ENCODE peak calls at places on chromosome 21, in six cellular contexts. One of them, this sample, is unnamed.

GRCh38 chr21:16533692-16534407 is 804.1 kb downstream of the USP25 start:
- DNase-seq in H1: no peak
- DNase-seq in K562: no peak
- DNase-seq in HCT116: no peak
- DNase-seq in HepG2: no peak
- DNase-seq in SK-N-SH: no peak
- DNase-seq in this sample: no peak

GRCh38 chr21:26877015-26877414 is 31.8 kb upstream of the ADAMTS1 start:
- DNase-seq in HCT116: no peak
- DNase-seq in HepG2: no peak
- DNase-seq in SK-N-SH: peak
- DNase-seq in K562: no peak
- DNase-seq in H1: no peak
- DNase-seq in this sample: no peak

GRCh38 chr21:25428537-25428936 is 178.7 kb downstream of the MRPL39 start:
- DNase-seq in SK-N-SH: no peak
- DNase-seq in H1: no peak
- DNase-seq in HCT116: no peak
- DNase-seq in HepG2: no peak
- DNase-seq in K562: no peak
- DNase-seq in this sample: no peak

GRCh38 chr21:18147678-18148077 is 97.0 kb upstream of the CHODL start:
- DNase-seq in H1: no peak
- DNase-seq in HCT116: no peak
- DNase-seq in K562: no peak
- DNase-seq in HepG2: no peak
- DNase-seq in SK-N-SH: no peak
- DNase-seq in this sample: no peak

GRCh38 chr21:41294548-41295231 is 21.9 kb upstream of the FAM3B start:
- DNase-seq in K562: no peak
- DNase-seq in HCT116: no peak
- DNase-seq in SK-N-SH: no peak
- DNase-seq in H1: no peak
- DNase-seq in HepG2: no peak
- DNase-seq in this sample: no peak

GRCh38 chr21:39660191-39660590 is 47.5 kb downstream of the B3GALT5 start:
- DNase-seq in HCT116: no peak
- DNase-seq in SK-N-SH: peak
- DNase-seq in K562: no peak
- DNase-seq in H1: no peak
- DNase-seq in HepG2: no peak
- DNase-seq in this sample: no peak

GRCh38 chr21:34889287-34889536 is 159.9 kb downstream of the RUNX1 start:
- DNase-seq in SK-N-SH: no peak
- DNase-seq in K562: no peak
- DNase-seq in HCT116: no peak
- DNase-seq in HepG2: peak
- DNase-seq in H1: no peak
- DNase-seq in this sample: peak

GRCh38 chr21:26966360-26966977 is 419 bp downstream of the ADAMTS5 start:
- DNase-seq in SK-N-SH: no peak
- DNase-seq in HepG2: no peak
- DNase-seq in K562: no peak
- DNase-seq in H1: no peak
- DNase-seq in HCT116: no peak
- DNase-seq in this sample: no peak

GRCh38 chr21:32549861-32550260 is 35.5 kb downstream of the TCP10L start:
- DNase-seq in HCT116: no peak
- DNase-seq in SK-N-SH: no peak
- DNase-seq in K562: no peak
- DNase-seq in HepG2: no peak
- DNase-seq in H1: no peak
- DNase-seq in this sample: no peak

GRCh38 chr21:18350216-18350615 is 53.4 kb downstream of the TMPRSS15 start:
- DNase-seq in K562: no peak
- DNase-seq in HepG2: no peak
- DNase-seq in HCT116: no peak
- DNase-seq in SK-N-SH: no peak
- DNase-seq in H1: no peak
- DNase-seq in this sample: no peak

GRCh38 chr21:35559128-35559831 is 501.0 kb downstream of the SETD4 start:
- DNase-seq in HCT116: no peak
- DNase-seq in SK-N-SH: peak
- DNase-seq in H1: no peak
- DNase-seq in HepG2: no peak
- DNase-seq in K562: no peak
- DNase-seq in this sample: no peak

GRCh38 chr21:39637197-39637970 is 24.6 kb downstream of the B3GALT5 start:
- DNase-seq in H1: no peak
- DNase-seq in HCT116: no peak
- DNase-seq in K562: no peak
- DNase-seq in HepG2: no peak
- DNase-seq in SK-N-SH: no peak
- DNase-seq in this sample: no peak

GRCh38 chr21:22393324-22393723 is 1395.1 kb downstream of the NCAM2 start:
- DNase-seq in HepG2: no peak
- DNase-seq in SK-N-SH: no peak
- DNase-seq in K562: no peak
- DNase-seq in HCT116: no peak
- DNase-seq in H1: no peak
- DNase-seq in this sample: no peak

GRCh38 chr21:39452207-39452964 is 616 bp downstream of the SH3BGR start:
- DNase-seq in SK-N-SH: no peak
- DNase-seq in HepG2: peak
- DNase-seq in K562: no peak
- DNase-seq in HCT116: no peak
- DNase-seq in H1: no peak
- DNase-seq in this sample: no peak

GRCh38 chr21:40254540-40255455 is 387.6 kb downstream of the PCP4 start:
- DNase-seq in HepG2: no peak
- DNase-seq in SK-N-SH: peak
- DNase-seq in K562: no peak
- DNase-seq in H1: no peak
- DNase-seq in HCT116: no peak
- DNase-seq in this sample: no peak

GRCh38 chr21:43907751-43908150 is 42.7 kb downstream of the AGPAT3 start:
- DNase-seq in H1: no peak
- DNase-seq in K562: no peak
- DNase-seq in HCT116: no peak
- DNase-seq in HepG2: no peak
- DNase-seq in SK-N-SH: no peak
- DNase-seq in this sample: no peak

GRCh38 chr21:26962516-26963305 is 4.2 kb downstream of the ADAMTS5 start:
- DNase-seq in K562: no peak
- DNase-seq in H1: no peak
- DNase-seq in HCT116: no peak
- DNase-seq in SK-N-SH: no peak
- DNase-seq in HepG2: no peak
- DNase-seq in this sample: no peak

GRCh38 chr21:36306872-36307534 is 13.0 kb upstream of the MORC3 start:
- DNase-seq in HepG2: no peak
- DNase-seq in HCT116: no peak
- DNase-seq in K562: no peak
- DNase-seq in H1: no peak
- DNase-seq in SK-N-SH: no peak
- DNase-seq in this sample: no peak

GRCh38 chr21:14303731-14304488 is 79.0 kb downstream of the HSPA13 start:
- DNase-seq in SK-N-SH: no peak
- DNase-seq in HCT116: no peak
- DNase-seq in K562: no peak
- DNase-seq in H1: no peak
- DNase-seq in HepG2: no peak
- DNase-seq in this sample: peak

GRCh38 chr21:14306143-14306907 is 76.6 kb downstream of the HSPA13 start:
- DNase-seq in K562: no peak
- DNase-seq in HCT116: no peak
- DNase-seq in HepG2: no peak
- DNase-seq in SK-N-SH: no peak
- DNase-seq in H1: no peak
- DNase-seq in this sample: peak

GRCh38 chr21:14308234-14308633 is 74.7 kb downstream of the HSPA13 start:
- DNase-seq in SK-N-SH: no peak
- DNase-seq in H1: no peak
- DNase-seq in HepG2: no peak
- DNase-seq in HCT116: no peak
- DNase-seq in K562: no peak
- DNase-seq in this sample: no peak
- TF ChIP-seq JUND in SK-N-SH: no peak
- TF ChIP-seq JUND in H1: no peak
- TF ChIP-seq JUND in HepG2: no peak
- TF ChIP-seq JUND in HCT116: no peak
- TF ChIP-seq JUND in K562: no peak
- TF ChIP-seq JUND in this sample: no peak

DNA sequence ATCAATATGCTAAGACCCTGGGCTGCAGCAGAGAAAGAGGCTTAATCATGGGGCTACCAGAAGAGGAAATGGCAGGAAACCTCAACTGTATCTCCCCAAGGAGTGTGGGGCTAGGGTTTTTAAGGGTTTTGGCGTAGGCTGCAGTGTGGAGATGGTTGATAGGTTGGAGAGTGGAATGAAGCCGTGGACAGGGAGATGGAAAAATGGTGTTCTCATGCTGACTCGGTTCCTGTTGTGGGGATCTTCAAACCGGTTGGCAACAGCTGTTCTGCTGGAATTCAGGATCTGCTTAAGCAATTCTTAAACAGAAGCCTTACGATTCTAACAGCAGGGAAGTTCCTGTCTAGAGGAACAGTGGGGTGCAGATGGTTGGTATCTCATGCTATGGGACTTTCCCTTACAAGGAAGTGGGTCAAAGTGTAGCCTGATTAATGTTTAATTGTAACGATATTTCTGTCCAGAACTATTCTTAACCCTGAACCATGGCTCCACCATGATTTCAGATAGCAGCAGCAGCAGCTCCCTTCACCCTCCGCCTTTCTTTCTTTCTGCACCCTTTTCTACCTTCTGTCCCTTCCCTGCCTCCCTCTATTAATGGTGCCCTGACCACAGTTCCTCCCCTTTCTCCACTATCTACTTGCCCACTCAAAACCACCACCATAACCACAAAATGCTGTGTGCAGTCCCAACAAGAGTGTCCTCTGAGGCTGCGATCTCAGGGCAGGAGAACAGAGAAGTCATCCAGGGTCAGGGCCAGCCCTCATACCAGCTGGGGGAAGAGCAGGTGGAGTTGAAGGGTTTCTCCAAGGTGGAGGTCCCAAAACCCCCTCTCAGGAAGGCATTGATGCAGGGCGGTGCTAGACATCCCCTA is 30.8 kb downstream of the RSPH1 start:
- DNase-seq in SK-N-SH: no peak
- DNase-seq in K562: peak
- DNase-seq in HepG2: no peak
- DNase-seq in H1: no peak
- DNase-seq in HCT116: no peak
- DNase-seq in this sample: no peak
- TF ChIP-seq JUND in SK-N-SH: no peak
- TF ChIP-seq JUND in K562: no peak
- TF ChIP-seq JUND in HepG2: no peak
- TF ChIP-seq JUND in H1: no peak
- TF ChIP-seq JUND in HCT116: no peak
- TF ChIP-seq JUND in this sample: no peak

GRCh38 chr21:31220567-31220966 is 123.5 kb downstream of the TIAM1 start:
- DNase-seq in K562: no peak
- DNase-seq in HepG2: peak
- DNase-seq in H1: no peak
- DNase-seq in SK-N-SH: no peak
- DNase-seq in HCT116: no peak
- DNase-seq in this sample: no peak

GRCh38 chr21:31216206-31216605 is 127.9 kb downstream of the TIAM1 start:
- DNase-seq in K562: no peak
- DNase-seq in HepG2: no peak
- DNase-seq in SK-N-SH: no peak
- DNase-seq in HCT116: no peak
- DNase-seq in H1: no peak
- DNase-seq in this sample: no peak

GRCh38 chr21:31222142-31222541 is 121.9 kb downstream of the TIAM1 start:
- DNase-seq in HCT116: no peak
- DNase-seq in H1: no peak
- DNase-seq in HepG2: no peak
- DNase-seq in K562: no peak
- DNase-seq in SK-N-SH: no peak
- DNase-seq in this sample: no peak

GRCh38 chr21:31221051-31221450 is 123.0 kb downstream of the TIAM1 start:
- DNase-seq in HCT116: no peak
- DNase-seq in HepG2: no peak
- DNase-seq in SK-N-SH: no peak
- DNase-seq in K562: no peak
- DNase-seq in H1: no peak
- DNase-seq in this sample: no peak

DNA sequence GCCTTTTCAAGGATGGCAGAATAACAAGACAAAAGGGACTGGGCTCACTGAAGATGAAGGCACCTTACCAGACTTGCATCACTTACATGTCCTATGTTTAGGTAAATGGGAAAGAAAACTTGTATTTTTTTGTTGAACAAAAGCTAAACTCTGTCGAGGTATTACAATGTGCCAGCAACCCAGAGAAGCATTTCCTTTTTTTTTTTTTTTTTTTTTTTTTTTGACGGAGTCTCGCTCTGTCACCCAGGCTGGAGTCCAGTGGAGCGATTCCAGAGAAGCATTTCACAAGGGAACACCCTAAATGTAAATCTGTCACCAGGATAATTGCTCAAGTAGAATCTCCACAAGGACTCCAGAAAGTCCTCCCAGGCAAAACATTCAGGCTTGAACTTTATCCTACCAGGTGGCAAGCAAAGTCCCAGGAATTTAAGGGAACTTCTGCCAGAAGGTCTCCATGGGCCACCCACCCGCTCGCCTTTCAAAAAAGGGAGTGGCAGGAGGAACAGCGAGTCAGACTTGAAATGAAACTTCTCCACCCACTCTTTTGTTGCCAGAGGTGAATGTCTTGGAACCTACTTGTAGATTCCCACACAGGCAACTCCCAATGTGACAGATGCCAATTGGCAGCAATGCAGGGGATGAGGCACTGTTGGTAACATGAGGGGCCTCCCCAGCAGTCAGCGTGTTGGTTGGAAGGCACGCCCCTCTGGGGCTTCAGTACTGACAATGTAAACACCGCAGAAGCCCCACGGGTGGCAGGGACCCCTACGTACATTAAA is 125.0 kb downstream of the TIAM1 start:
- DNase-seq in HCT116: peak
- DNase-seq in K562: no peak
- DNase-seq in H1: no peak
- DNase-seq in SK-N-SH: no peak
- DNase-seq in HepG2: no peak
- DNase-seq in this sample: peak
- TF ChIP-seq JUND in HCT116: no peak
- TF ChIP-seq JUND in K562: no peak
- TF ChIP-seq JUND in H1: no peak
- TF ChIP-seq JUND in SK-N-SH: no peak
- TF ChIP-seq JUND in HepG2: no peak
- TF ChIP-seq JUND in this sample: no peak

DNA sequence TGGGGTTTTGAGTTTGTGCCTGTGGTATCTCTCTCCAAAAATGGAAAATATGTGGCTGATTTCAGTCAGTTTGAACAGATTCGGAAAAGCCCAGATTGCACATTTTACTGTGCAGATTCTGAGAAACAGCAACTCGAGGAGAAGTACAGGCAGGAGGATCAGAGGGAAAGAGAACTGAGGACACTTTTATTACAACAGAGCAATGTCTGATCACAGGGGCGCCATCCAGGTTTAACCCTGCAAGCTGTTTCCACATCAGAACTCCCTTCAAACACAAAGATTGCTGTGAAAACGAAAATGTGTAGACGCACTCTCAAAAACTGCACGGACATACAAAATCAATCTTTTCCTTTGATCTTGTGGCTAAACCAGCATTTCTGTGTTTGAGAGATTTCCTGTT is 43.4 kb downstream of the KCNJ15 start:
- DNase-seq in HCT116: no peak
- DNase-seq in HepG2: no peak
- DNase-seq in SK-N-SH: no peak
- DNase-seq in H1: no peak
- DNase-seq in K562: no peak
- DNase-seq in this sample: no peak
- TF ChIP-seq JUND in HCT116: no peak
- TF ChIP-seq JUND in HepG2: no peak
- TF ChIP-seq JUND in SK-N-SH: no peak
- TF ChIP-seq JUND in H1: no peak
- TF ChIP-seq JUND in K562: no peak
- TF ChIP-seq JUND in this sample: no peak

This sample was measured in T47D.